ENCODE peak calls at places on chromosome 11, in eight cellular contexts. One of them, this sample, is unnamed.

GRCh38 chr11:45150943-45151342 is 4.5 kb downstream of the PRDM11 start:
- DNase-seq in colonic mucosa: peak; percentile 7
- DNase-seq in kidney epithelial cell: no peak
- DNase-seq in sigmoid colon: peak; percentile 37
- DNase-seq in OCI-LY7: no peak
- DNase-seq in Jurkat, Clone E6-1: no peak
- DNase-seq in AG04450: no peak
- DNase-seq in iris pigment epithelial cell: no peak
- DNase-seq in this sample: no peak

GRCh38 chr11:892106-892505 is 18.5 kb downstream of the CHID1 start:
- DNase-seq in OCI-LY7: no peak
- DNase-seq in sigmoid colon: no peak
- DNase-seq in iris pigment epithelial cell: no peak
- DNase-seq in AG04450: no peak
- DNase-seq in Jurkat, Clone E6-1: no peak
- DNase-seq in colonic mucosa: no peak
- DNase-seq in kidney epithelial cell: no peak
- DNase-seq in this sample: no peak

GRCh38 chr11:120141144-120142071 is 3.5 kb upstream of the TRIM29 start:
- DNase-seq in iris pigment epithelial cell: no peak
- DNase-seq in Jurkat, Clone E6-1: no peak
- DNase-seq in kidney epithelial cell: no peak
- DNase-seq in colonic mucosa: no peak
- DNase-seq in OCI-LY7: no peak
- DNase-seq in AG04450: no peak
- DNase-seq in sigmoid colon: no peak
- DNase-seq in this sample: no peak

GRCh38 chr11:40391679-40392078 is 1067.8 kb downstream of the LRRC4C start:
- DNase-seq in Jurkat, Clone E6-1: no peak
- DNase-seq in OCI-LY7: no peak
- DNase-seq in sigmoid colon: no peak
- DNase-seq in colonic mucosa: no peak
- DNase-seq in iris pigment epithelial cell: no peak
- DNase-seq in kidney epithelial cell: no peak
- DNase-seq in AG04450: no peak
- DNase-seq in this sample: no peak

GRCh38 chr11:117690484-117691205 is 106.4 kb downstream of the DSCAML1 start:
- DNase-seq in colonic mucosa: no peak
- DNase-seq in Jurkat, Clone E6-1: no peak
- DNase-seq in AG04450: no peak
- DNase-seq in kidney epithelial cell: no peak
- DNase-seq in OCI-LY7: no peak
- DNase-seq in iris pigment epithelial cell: no peak
- DNase-seq in sigmoid colon: no peak
- DNase-seq in this sample: no peak

GRCh38 chr11:119661226-119661625 is 67.8 kb downstream of the NECTIN1 start:
- DNase-seq in iris pigment epithelial cell: no peak
- DNase-seq in OCI-LY7: no peak
- DNase-seq in colonic mucosa: no peak
- DNase-seq in kidney epithelial cell: no peak
- DNase-seq in AG04450: no peak
- DNase-seq in sigmoid colon: no peak
- DNase-seq in Jurkat, Clone E6-1: no peak
- DNase-seq in this sample: no peak

GRCh38 chr11:35593143-35593542 is 25.1 kb upstream of the FJX1 start:
- DNase-seq in iris pigment epithelial cell: peak; percentile 96
- DNase-seq in OCI-LY7: no peak
- DNase-seq in AG04450: peak; percentile 55
- DNase-seq in colonic mucosa: no peak
- DNase-seq in Jurkat, Clone E6-1: no peak
- DNase-seq in sigmoid colon: no peak
- DNase-seq in kidney epithelial cell: peak; percentile 84
- DNase-seq in this sample: peak; percentile 65

GRCh38 chr11:78532991-78533861 is 41.4 kb downstream of the NARS2 start:
- DNase-seq in colonic mucosa: no peak
- DNase-seq in iris pigment epithelial cell: no peak
- DNase-seq in Jurkat, Clone E6-1: no peak
- DNase-seq in OCI-LY7: peak; percentile 60
- DNase-seq in AG04450: no peak
- DNase-seq in kidney epithelial cell: no peak
- DNase-seq in sigmoid colon: no peak
- DNase-seq in this sample: no peak

GRCh38 chr11:134120143-134120850 is 51.4 kb downstream of the JAM3 start:
- DNase-seq in colonic mucosa: peak; percentile 23
- DNase-seq in AG04450: peak; percentile 91
- DNase-seq in OCI-LY7: no peak
- DNase-seq in sigmoid colon: peak; percentile 91
- DNase-seq in iris pigment epithelial cell: peak; percentile 97
- DNase-seq in kidney epithelial cell: no peak
- DNase-seq in Jurkat, Clone E6-1: no peak
- DNase-seq in this sample: peak; percentile 96

GRCh38 chr11:46718155-46719019 is 626 bp upstream of the F2 start:
- DNase-seq in AG04450: no peak
- DNase-seq in Jurkat, Clone E6-1: no peak
- DNase-seq in sigmoid colon: no peak
- DNase-seq in kidney epithelial cell: no peak
- DNase-seq in iris pigment epithelial cell: no peak
- DNase-seq in OCI-LY7: peak; percentile 34
- DNase-seq in colonic mucosa: peak; percentile 73
- DNase-seq in this sample: no peak

GRCh38 chr11:65204646-65205601 is 23.2 kb downstream of the CAPN1 start:
- DNase-seq in Jurkat, Clone E6-1: no peak
- DNase-seq in colonic mucosa: no peak
- DNase-seq in kidney epithelial cell: no peak
- DNase-seq in sigmoid colon: peak; percentile 65
- DNase-seq in iris pigment epithelial cell: peak; percentile 12
- DNase-seq in AG04450: no peak
- DNase-seq in OCI-LY7: peak; percentile 48
- DNase-seq in this sample: peak; percentile 51

GRCh38 chr11:60992842-60993409 is 21.4 kb downstream of the CD6 start:
- DNase-seq in OCI-LY7: no peak
- DNase-seq in kidney epithelial cell: no peak
- DNase-seq in iris pigment epithelial cell: no peak
- DNase-seq in Jurkat, Clone E6-1: no peak
- DNase-seq in colonic mucosa: no peak
- DNase-seq in sigmoid colon: no peak
- DNase-seq in AG04450: no peak
- DNase-seq in this sample: no peak

GRCh38 chr11:74559110-74559933 is 33.1 kb upstream of the POLD3 start:
- DNase-seq in AG04450: no peak
- DNase-seq in sigmoid colon: no peak
- DNase-seq in colonic mucosa: no peak
- DNase-seq in OCI-LY7: no peak
- DNase-seq in Jurkat, Clone E6-1: no peak
- DNase-seq in kidney epithelial cell: no peak
- DNase-seq in iris pigment epithelial cell: peak; percentile 11
- DNase-seq in this sample: no peak

GRCh38 chr11:62273789-62274275 is 3.9 kb downstream of the SCGB2A2 start:
- DNase-seq in colonic mucosa: no peak
- DNase-seq in kidney epithelial cell: no peak
- DNase-seq in OCI-LY7: no peak
- DNase-seq in iris pigment epithelial cell: no peak
- DNase-seq in sigmoid colon: no peak
- DNase-seq in Jurkat, Clone E6-1: no peak
- DNase-seq in AG04450: no peak
- DNase-seq in this sample: no peak

GRCh38 chr11:59187020-59187419 is 15.1 kb downstream of the DTX4 start:
- DNase-seq in AG04450: no peak
- DNase-seq in Jurkat, Clone E6-1: no peak
- DNase-seq in colonic mucosa: no peak
- DNase-seq in kidney epithelial cell: no peak
- DNase-seq in OCI-LY7: no peak
- DNase-seq in sigmoid colon: no peak
- DNase-seq in iris pigment epithelial cell: no peak
- DNase-seq in this sample: no peak

GRCh38 chr11:65432686-65433582 is 10.3 kb downstream of the NEAT1 start:
- DNase-seq in kidney epithelial cell: no peak
- DNase-seq in colonic mucosa: no peak
- DNase-seq in AG04450: no peak
- DNase-seq in OCI-LY7: peak; percentile 72
- DNase-seq in iris pigment epithelial cell: peak; percentile 43
- DNase-seq in Jurkat, Clone E6-1: no peak
- DNase-seq in sigmoid colon: no peak
- DNase-seq in this sample: peak; percentile 49

GRCh38 chr11:14288189-14288935 is 70.6 kb downstream of the RRAS2 start:
- DNase-seq in kidney epithelial cell: peak; percentile 72
- DNase-seq in sigmoid colon: no peak
- DNase-seq in Jurkat, Clone E6-1: no peak
- DNase-seq in AG04450: peak; percentile 74
- DNase-seq in colonic mucosa: no peak
- DNase-seq in OCI-LY7: no peak
- DNase-seq in iris pigment epithelial cell: peak; percentile 91
- DNase-seq in this sample: peak; percentile 88

This sample was measured in adipocyte.